ENCODE peak calls at places on chromosomes 12 and 14, in six cellular contexts. G is AG10803, I is cardiac fibroblast, H is neuronal stem cell, Q is brain microvascular endothelial cell, P is Karpas-422. D is an unnamed sample.

GRCh38 chr12:80662586-80662985 is 44.8 kb upstream of the MYF6 start:
- DNase-seq in P (no peak), Q (no peak), H (no peak), I (no peak), G (no peak), D (no peak)

GRCh38 chr12:18239561-18239960 is 21.8 kb upstream of the PIK3C2G start:
- DNase-seq in P (no peak), H (no peak), Q (peak; percentile 6), G (no peak), I (no peak), D (no peak)

GRCh38 chr12:6157482-6157881 is 33.0 kb upstream of the VWF start:
- DNase-seq in G (no peak), P (no peak), Q (no peak), I (no peak), H (no peak), D (no peak)

GRCh38 chr12:24742378-24742777 is 206.5 kb downstream of the BCAT1 start:
- DNase-seq in G (no peak), H (no peak), I (no peak), P (no peak), Q (no peak), D (peak; percentile 58)

GRCh38 chr14:76574416-76574815 is 186.9 kb upstream of the VASH1 start:
- DNase-seq in Q (no peak), P (no peak), H (no peak), I (no peak), G (no peak), D (no peak)

GRCh38 chr14:76844223-76844622 is 18.0 kb downstream of the LRRC74A start:
- DNase-seq in P (peak; percentile 67), Q (peak; percentile 20), H (no peak), G (peak; percentile 12), I (peak; percentile 85), D (peak; percentile 42)

GRCh38 chr14:20757963-20758362 is 10.2 kb upstream of the EDDM3B start:
- DNase-seq in P (peak; percentile 71), G (no peak), H (no peak), I (no peak), Q (no peak), D (peak; percentile 35)

GRCh38 chr12:31742891-31743290 is 14.1 kb upstream of the AMN1 start:
- DNase-seq in Q (no peak), I (no peak), P (peak; percentile 78), G (no peak), H (no peak), D (peak; percentile 81)

GRCh38 chr14:99529899-99530298 is 48.7 kb downstream of the CCNK start:
- DNase-seq in I (peak; percentile 34), Q (no peak), P (no peak), G (peak; percentile 62), H (no peak), D (no peak)

GRCh38 chr12:27148791-27149190 is 66.4 kb upstream of the C12orf71 start:
- DNase-seq in H (no peak), G (no peak), Q (no peak), I (no peak), P (no peak), D (no peak)

GRCh38 chr14:91376547-91377477 is 40.8 kb downstream of the CCDC88C start:
- DNase-seq in G (no peak), I (no peak), P (no peak), Q (no peak), H (no peak), D (no peak)

GRCh38 chr14:32744811-32745445 is 193.8 kb upstream of the NPAS3 start:
- DNase-seq in G (no peak), Q (no peak), I (no peak), P (no peak), H (no peak), D (no peak)

GRCh38 chr12:124696689-124697476 is 129.5 kb upstream of the NCOR2 start:
- DNase-seq in P (no peak), G (no peak), Q (no peak), H (no peak), I (peak; percentile 36), D (no peak)

GRCh38 chr12:32765906-32766305 is 10.2 kb upstream of the YARS2 start:
- DNase-seq in G (no peak), I (peak; percentile 51), H (no peak), Q (no peak), P (no peak), D (no peak)

GRCh38 chr12:121603581-121603980 is 22.7 kb upstream of the ORAI1 start:
- DNase-seq in P (no peak), G (no peak), Q (no peak), H (no peak), I (no peak), D (no peak)

GRCh38 chr14:73833024-73833423 is 18.6 kb upstream of the PTGR2 start:
- DNase-seq in I (peak; percentile 79), P (no peak), H (no peak), Q (no peak), G (peak; percentile 79), D (no peak)

GRCh38 chr12:14935031-14935430 is 3.3 kb downstream of the ERP27 start:
- DNase-seq in H (no peak), G (no peak), I (no peak), P (no peak), Q (no peak), D (no peak)

GRCh38 chr14:58669556-58670200 is 31.9 kb downstream of the DACT1 start:
- DNase-seq in G (no peak), I (no peak), Q (no peak), H (no peak), P (no peak), D (peak; percentile 9)

GRCh38 chr14:74505831-74506230 is 12.3 kb downstream of the ISCA2 start:
- DNase-seq in Q (no peak), G (no peak), I (no peak), H (no peak), P (no peak), D (no peak)

GRCh38 chr14:52241102-52241793 is 26.2 kb upstream of the PTGDR start:
- DNase-seq in I (peak; percentile 75), H (no peak), P (no peak), G (peak; percentile 74), Q (peak; percentile 65), D (no peak)
- H3K4me3 ChIP-seq in I (no peak overlapping the region), H (no peak overlapping the region), P (no peak overlapping the region), G (peak overlapping the region; percentile 15), Q (peak overlapping the region; percentile 39), D (no peak overlapping the region)

GRCh38 chr12:113569841-113570240 is 98.2 kb upstream of the LHX5 start:
- DNase-seq in P (no peak), I (no peak), H (no peak), G (no peak), Q (no peak), D (no peak)
- H3K4me3 ChIP-seq in P (no peak overlapping the region), I (no peak overlapping the region), H (no peak overlapping the region), G (no peak overlapping the region), Q (no peak overlapping the region), D (no peak overlapping the region)

GRCh38 chr12:105888696-105889095 is 250.1 kb downstream of the NUAK1 start:
- DNase-seq in G (peak; percentile 59), H (no peak), Q (peak; percentile 58), P (no peak), I (peak; percentile 39), D (no peak)
- H3K4me3 ChIP-seq in G (no peak overlapping the region), H (no peak overlapping the region), Q (no peak overlapping the region), P (no peak overlapping the region), I (no peak overlapping the region), D (no peak overlapping the region)

GRCh38 chr12:108700833-108701450 is 30.4 kb downstream of the CORO1C start:
- DNase-seq in H (no peak), G (no peak), Q (no peak), P (no peak), I (no peak), D (no peak)
- H3K4me3 ChIP-seq in H (no peak overlapping the region), G (peak overlapping the region; percentile 19), Q (no peak overlapping the region), P (no peak overlapping the region), I (no peak overlapping the region), D (no peak overlapping the region)

GRCh38 chr12:132446535-132447326 is 43.2 kb upstream of the FBRSL1 start:
- DNase-seq in P (no peak), Q (no peak), G (no peak), H (no peak), I (no peak), D (no peak)
- H3K4me3 ChIP-seq in P (no peak overlapping the region), Q (no peak overlapping the region), G (no peak overlapping the region), H (no peak overlapping the region), I (no peak overlapping the region), D (peak overlapping the region; percentile 90)

GRCh38 chr14:102603293-102603907 is 11.0 kb downstream of the RCOR1 start:
- DNase-seq in I (no peak), H (no peak), G (no peak), Q (no peak), P (no peak), D (no peak)
- H3K4me3 ChIP-seq in I (no peak overlapping the region), H (no peak overlapping the region), G (no peak overlapping the region), Q (no peak overlapping the region), P (no peak overlapping the region), D (no peak overlapping the region)

DNA sequence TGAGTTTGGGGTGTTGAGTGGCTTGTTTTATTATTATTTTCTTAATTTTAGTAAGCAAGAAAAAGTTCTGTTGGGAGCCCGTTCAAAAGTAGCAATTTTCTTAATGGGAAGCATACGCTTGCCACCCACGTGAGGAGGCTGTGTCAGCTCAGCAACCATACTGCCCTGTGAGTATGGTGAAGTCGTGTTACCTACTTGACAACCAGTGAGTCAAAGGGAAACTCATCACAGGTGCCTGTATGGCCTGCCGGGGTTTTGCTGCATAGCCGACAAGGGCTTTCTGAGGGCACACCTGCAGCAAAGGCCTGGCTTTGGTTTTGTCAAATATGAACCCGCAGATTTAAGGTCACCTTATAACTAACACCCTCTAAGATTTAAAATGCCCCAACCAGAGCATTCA is 31.1 kb downstream of the PITPNM2 start:
- DNase-seq in G (no peak), H (no peak), P (no peak), I (no peak), Q (no peak), D (no peak)
- H3K4me3 ChIP-seq in G (no peak overlapping the region), H (no peak overlapping the region), P (no peak overlapping the region), I (no peak overlapping the region), Q (no peak overlapping the region), D (no peak overlapping the region)